ENCODE peak calls at places on chromosomes 7 and 10, in six cellular contexts. M is GM12878, J is ovary, C is adrenal gland, L is heart left ventricle, G is sigmoid colon. U is an unnamed sample. For H3K4me1, the result is how much of the 10 kb centered on the place peaks cover.

GRCh38 chr7:140209866-140210609 is 33.3 kb upstream of the KDM7A start:
- DNase-seq in M (peak), C (peak), L (no peak), J (no peak), G (peak), U (peak)

GRCh38 chr10:118332247-118332646 is 9.9 kb downstream of the FAM204A start:
- DNase-seq in G (no peak), J (no peak), M (no peak), C (no peak), L (no peak), U (no peak)

GRCh38 chr7:90563286-90563685 is 32.8 kb upstream of the CDK14 start:
- DNase-seq in J (no peak), C (no peak), M (no peak), G (no peak), L (no peak), U (no peak)

GRCh38 chr10:131641231-131641630 is 259.6 kb upstream of the PPP2R2D start:
- DNase-seq in L (no peak), C (no peak), G (no peak), J (no peak), M (peak), U (no peak)

GRCh38 chr10:29427667-29428066 is 138.8 kb downstream of the LYZL1 start:
- DNase-seq in G (no peak), L (no peak), M (no peak), C (no peak), J (no peak), U (no peak)

GRCh38 chr10:76085773-76086570 is 654.5 kb downstream of the LRMDA start:
- DNase-seq in G (no peak), M (no peak), J (no peak), C (no peak), L (no peak), U (no peak)

GRCh38 chr10:1020460-1020859 is 5.2 kb downstream of the IDI2 start:
- DNase-seq in G (no peak), M (no peak), J (no peak), L (no peak), C (no peak), U (no peak)

GRCh38 chr7:155597753-155598140 is 46.7 kb upstream of the RBM33 start:
- DNase-seq in G (no peak), C (no peak), L (no peak), M (no peak), J (no peak), U (no peak)

GRCh38 chr7:15130666-15131541 is 228.4 kb upstream of the DGKB start:
- DNase-seq in M (no peak), J (no peak), L (no peak), C (no peak), G (no peak), U (no peak)

GRCh38 chr7:103811997-103812396 is 177.5 kb downstream of the RELN start:
- DNase-seq in M (no peak), L (no peak), G (no peak), J (no peak), C (no peak), U (no peak)

GRCh38 chr10:44908071-44908709 is 2.9 kb upstream of the TMEM72 start:
- DNase-seq in G (no peak), C (no peak), M (no peak), L (no peak), J (no peak), U (no peak)

GRCh38 chr10:71138126-71138860 is 74.1 kb upstream of the UNC5B start:
- DNase-seq in C (no peak), G (no peak), J (no peak), L (no peak), M (no peak), U (no peak)

GRCh38 chr7:134200970-134201369 is 73.8 kb downstream of the LRGUK start:
- DNase-seq in M (no peak), G (no peak), C (no peak), L (no peak), J (no peak), U (no peak)

GRCh38 chr7:151601521-151602305 is 82.0 kb upstream of the RHEB start:
- DNase-seq in L (no peak), G (no peak), M (no peak), C (no peak), J (no peak), U (peak)

GRCh38 chr10:100997364-100998182 is 2.0 kb upstream of the LZTS2 start:
- DNase-seq in J (peak), G (peak), L (peak), M (no peak), C (peak), U (peak)

GRCh38 chr10:29387269-29387668 is 98.4 kb downstream of the LYZL1 start:
- DNase-seq in G (no peak), J (no peak), C (no peak), M (no peak), L (no peak), U (no peak)

GRCh38 chr10:126933116-126933515 is 27.9 kb downstream of the DOCK1 start:
- DNase-seq in J (no peak), M (no peak), L (no peak), C (no peak), G (no peak), U (no peak)

GRCh38 chr10:117431160-117431559 is 55.9 kb upstream of the PDZD8 start:
- DNase-seq in C (no peak), M (no peak), G (no peak), J (no peak), L (no peak), U (no peak)

GRCh38 chr10:97519342-97519741 is 20.6 kb downstream of the UBTD1 start:
- DNase-seq in M (no peak), G (no peak), J (no peak), L (no peak), C (no peak), U (no peak)

GRCh38 chr7:24828871-24829661 is 71.8 kb upstream of the GSDME start:
- DNase-seq in J (no peak), C (no peak), M (no peak), G (no peak), L (no peak), U (no peak)
- H3K4me1 ChIP-seq in J (under half), C (under half), M (under half), G (under half), L (under half), U (under half)

GRCh38 chr10:43040482-43041256 is 36.2 kb upstream of the RET start:
- DNase-seq in C (no peak), M (no peak), L (no peak), G (peak), J (no peak), U (no peak)
- H3K27ac ChIP-seq in C (no peak), M (no peak), L (no peak), G (no peak), J (no peak), U (no peak)

DNA sequence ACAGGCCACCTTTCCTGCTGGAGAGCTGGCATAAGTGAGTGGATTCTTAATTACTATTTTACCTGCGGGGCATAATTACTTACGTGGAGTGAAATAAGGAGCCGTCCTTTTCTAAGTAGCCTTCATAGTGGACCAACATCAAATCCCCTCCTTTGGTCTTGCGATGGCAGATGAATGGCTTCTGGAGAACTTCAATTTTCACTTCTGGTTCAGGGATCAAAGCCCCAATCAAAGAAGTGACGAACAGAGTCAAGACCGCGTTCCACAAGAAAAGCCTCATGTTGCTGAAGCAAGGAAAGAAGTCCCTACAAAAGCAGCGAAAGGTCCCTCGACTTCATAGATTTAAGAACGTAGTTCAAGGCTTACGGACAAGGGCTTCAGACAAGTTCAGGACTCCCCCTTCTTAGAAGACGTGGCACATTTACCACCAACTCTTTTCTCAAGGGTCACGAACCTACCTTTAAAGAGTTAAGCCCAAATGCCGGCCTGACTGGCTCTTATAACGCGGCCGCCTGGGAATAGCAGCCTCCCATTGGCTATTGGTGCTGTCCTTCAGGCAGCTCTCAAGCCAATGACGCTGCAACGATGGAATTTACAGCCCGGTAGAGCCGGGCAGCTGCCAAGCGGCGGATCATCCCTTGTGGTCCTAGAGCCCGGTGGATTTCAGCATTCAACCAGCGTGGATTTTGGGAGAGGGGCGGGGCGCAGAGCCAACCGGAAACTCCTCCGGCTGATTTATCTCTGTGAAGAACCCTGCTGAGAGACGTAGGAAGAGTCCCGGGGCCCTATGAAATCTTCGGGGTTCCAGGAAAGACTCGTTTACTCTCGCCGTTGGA is at the start of gene FKBP14:
- DNase-seq in C (peak), M (peak), J (peak), G (peak), L (peak), U (peak)
- TF ChIP-seq POLR2A in C (no peak), M (peak), J (no peak), G (no peak), L (no peak), U (no peak)

GRCh38 chr10:26095781-26096180 is 120.8 kb upstream of the GAD2 start:
- DNase-seq in G (no peak), L (no peak), J (no peak), C (no peak), M (no peak), U (no peak)
- H3K4me1 ChIP-seq in G (under half), L (under half), J (under half), C (under half), M (under half), U (under half)

GRCh38 chr10:78313636-78314035 is 280.0 kb downstream of the RPS24 start:
- DNase-seq in M (no peak), C (no peak), L (no peak), G (no peak), J (no peak), U (no peak)
- H3K27ac ChIP-seq in M (no peak), C (no peak), L (peak), G (no peak), J (no peak), U (no peak)

DNA sequence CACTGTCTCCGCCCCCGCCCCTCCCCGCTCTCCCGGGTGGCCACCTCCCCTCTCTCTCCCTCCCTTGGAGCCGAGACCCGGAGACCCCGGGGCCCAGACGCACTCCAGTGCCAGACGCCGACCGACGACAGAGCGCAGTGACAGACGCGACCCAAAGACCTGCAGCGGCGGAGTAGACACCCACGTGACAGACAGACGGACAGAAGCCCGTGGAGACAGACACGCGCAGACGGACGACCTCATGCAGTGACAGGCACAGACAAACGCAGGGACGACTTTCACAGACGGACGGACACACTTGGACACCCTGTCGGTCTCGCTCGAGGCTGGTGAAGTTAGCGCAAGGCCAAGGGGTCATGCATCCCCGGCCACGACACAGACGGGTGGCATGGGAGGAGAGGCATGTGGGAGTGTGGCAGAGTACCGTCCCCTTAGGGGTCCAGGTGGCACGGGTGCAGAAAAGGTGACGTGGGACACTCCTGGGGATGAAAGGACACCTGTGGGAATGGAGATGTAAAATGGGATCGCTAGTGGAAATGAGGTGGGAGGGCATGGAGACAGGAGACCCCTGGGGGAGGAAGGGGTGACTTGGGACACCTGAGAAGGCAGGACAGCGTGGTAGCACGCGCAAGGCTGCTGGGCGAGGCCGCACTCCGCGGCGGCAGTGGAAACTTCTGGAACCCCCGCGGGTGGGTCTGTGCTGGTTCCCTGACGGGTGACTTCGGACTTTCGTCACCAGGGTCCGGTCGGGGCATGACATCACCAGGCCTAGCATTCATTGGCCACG is 461 bp upstream of the ACHE start:
- DNase-seq in M (no peak), L (peak), J (peak), C (no peak), G (peak), U (peak)
- TF ChIP-seq POLR2A in M (no peak), L (no peak), J (no peak), C (no peak), G (no peak), U (no peak)

U was measured in testis.